ENCODE peak calls at places on chromosomes 5 and 9, in nine cellular contexts. T is midbrain; U is NCI-H2029; V is fibroblast of the conjunctiva; C is body of pancreas; X is hypothalamus; W is uterus; P is effector memory CD4-positive, alpha-beta T cell; Q is left colon. H is an unnamed sample.

GRCh38 chr5:14134771-14135170 is 8.4 kb upstream of the TRIO start:
- DNase-seq in T (no peak), U (no peak), V (no peak), C (no peak), X (no peak), W (no peak), P (no peak), Q (no peak), H (no peak)

GRCh38 chr9:136051568-136052432 is 43.3 kb downstream of the NACC2 start:
- DNase-seq in T (peak; percentile 94), U (peak; percentile 81), V (peak; percentile 77), C (peak; percentile 84), X (no peak), W (no peak), P (no peak), Q (peak; percentile 79), H (peak; percentile 85)

GRCh38 chr9:109880276-109881169 is 100.5 kb downstream of the PALM2AKAP2 start:
- DNase-seq in T (no peak), U (no peak), V (no peak), C (no peak), X (no peak), W (no peak), P (no peak), Q (no peak), H (no peak)

GRCh38 chr5:8470489-8470888 is 601.5 kb downstream of the MTRR start:
- DNase-seq in T (no peak), U (no peak), V (no peak), C (no peak), X (no peak), W (no peak), P (no peak), Q (no peak), H (no peak)

GRCh38 chr5:139974661-139975060 is 68.4 kb downstream of the NRG2 start:
- DNase-seq in T (no peak), U (no peak), V (no peak), C (no peak), X (no peak), W (no peak), P (no peak), Q (no peak), H (no peak)

GRCh38 chr5:89302102-89302891 is 419.3 kb upstream of the MEF2C start:
- DNase-seq in T (no peak), U (no peak), V (no peak), C (no peak), X (no peak), W (no peak), P (no peak), Q (no peak), H (no peak)

GRCh38 chr9:121133104-121133816 is 58.5 kb downstream of the CNTRL start:
- DNase-seq in T (no peak), U (peak; percentile 54), V (no peak), C (peak; percentile 82), X (no peak), W (no peak), P (peak; percentile 67), Q (peak; percentile 79), H (no peak)

GRCh38 chr5:157459715-157460599 is at the start of gene NIPAL4:
- DNase-seq in T (peak; percentile 26), U (no peak), V (no peak), C (no peak), X (peak; percentile 36), W (no peak), P (peak; percentile 15), Q (peak; percentile 20), H (peak; percentile 29)

GRCh38 chr5:158500019-158500418 is 599.7 kb downstream of the EBF1 start:
- DNase-seq in T (no peak), U (no peak), V (no peak), C (no peak), X (no peak), W (no peak), P (no peak), Q (no peak), H (no peak)

GRCh38 chr5:150261231-150261630 is 28.3 kb downstream of the CAMK2A start:
- DNase-seq in T (no peak), U (no peak), V (no peak), C (no peak), X (no peak), W (no peak), P (no peak), Q (no peak), H (no peak)

GRCh38 chr9:132630811-132631210 is 39.0 kb downstream of the DDX31 start:
- DNase-seq in T (no peak), U (no peak), V (no peak), C (no peak), X (no peak), W (no peak), P (no peak), Q (no peak), H (no peak)

GRCh38 chr9:81182421-81182820 is 506.9 kb downstream of the TLE1 start:
- DNase-seq in T (no peak), U (no peak), V (peak; percentile 24), C (no peak), X (no peak), W (no peak), P (no peak), Q (no peak), H (no peak)

GRCh38 chr9:72139233-72139632 is 10.0 kb upstream of the GDA start:
- DNase-seq in T (no peak), U (no peak), V (no peak), C (no peak), X (no peak), W (no peak), P (no peak), Q (no peak), H (no peak)

GRCh38 chr9:13014484-13014883 is 239.7 kb downstream of the LURAP1L start:
- DNase-seq in T (no peak), U (no peak), V (no peak), C (no peak), X (no peak), W (no peak), P (no peak), Q (no peak), H (no peak)

GRCh38 chr5:149851211-149851610 is 93.4 kb downstream of the PDE6A start:
- DNase-seq in T (no peak), U (no peak), V (no peak), C (no peak), X (no peak), W (no peak), P (no peak), Q (no peak), H (no peak)

GRCh38 chr9:81771606-81772005 is 82.3 kb upstream of the TLE1 start:
- DNase-seq in T (no peak), U (no peak), V (no peak), C (no peak), X (no peak), W (no peak), P (no peak), Q (no peak), H (no peak)

GRCh38 chr9:71767421-71768321 is 642 bp downstream of the CEMIP2 start:
- DNase-seq in T (no peak), U (no peak), V (no peak), C (peak; percentile 25), X (no peak), W (peak; percentile 23), P (no peak), Q (peak; percentile 59), H (no peak)

GRCh38 chr9:96556701-96557461 is 62.8 kb downstream of the CDC14B start:
- DNase-seq in T (peak; percentile 52), U (no peak), V (no peak), C (no peak), X (peak; percentile 34), W (no peak), P (no peak), Q (no peak), H (peak; percentile 62)

GRCh38 chr5:79107020-79107796 is 4.4 kb upstream of the BHMT start:
- DNase-seq in T (no peak), U (no peak), V (no peak), C (peak; percentile 65), X (no peak), W (no peak), P (no peak), Q (no peak), H (no peak)

GRCh38 chr9:119366909-119367690 is 2.1 kb downstream of the BRINP1 start:
- DNase-seq in T (no peak), U (no peak), V (no peak), C (peak; percentile 16), X (no peak), W (no peak), P (no peak), Q (no peak), H (no peak)

GRCh38 chr5:147485046-147485445 is 24.8 kb downstream of the DPYSL3 start:
- DNase-seq in T (no peak), U (no peak), V (no peak), C (no peak), X (no peak), W (no peak), P (no peak), Q (no peak), H (no peak)

GRCh38 chr9:125517577-125517976 is 189.4 kb downstream of the MAPKAP1 start:
- DNase-seq in T (no peak), U (no peak), V (no peak), C (no peak), X (no peak), W (no peak), P (no peak), Q (no peak), H (no peak)

GRCh38 chr9:138063033-138063432 is 185.5 kb downstream of the CACNA1B start:
- DNase-seq in T (no peak), U (no peak), V (no peak), C (no peak), X (no peak), W (no peak), P (no peak), Q (no peak), H (peak; percentile 0)

GRCh38 chr9:99235874-99236627 is 14.0 kb downstream of the SEC61B start:
- DNase-seq in T (no peak), U (no peak), V (no peak), C (no peak), X (no peak), W (no peak), P (no peak), Q (no peak), H (no peak)

GRCh38 chr5:54825005-54825404 is 160.4 kb downstream of the ESM1 start:
- DNase-seq in T (no peak), U (no peak), V (no peak), C (no peak), X (no peak), W (no peak), P (no peak), Q (no peak), H (no peak)

GRCh38 chr5:32604800-32605765 is 19.7 kb downstream of the SUB1 start:
- DNase-seq in T (no peak), U (no peak), V (no peak), C (no peak), X (no peak), W (no peak), P (no peak), Q (no peak), H (no peak)

GRCh38 chr5:35788724-35789123 is 68.0 kb upstream of the IL7R start:
- DNase-seq in T (no peak), U (no peak), V (no peak), C (no peak), X (no peak), W (peak; percentile 34), P (no peak), Q (no peak), H (no peak)

GRCh38 chr5:27290166-27290565 is 251.8 kb upstream of the CDH9 start:
- DNase-seq in T (no peak), U (no peak), V (no peak), C (no peak), X (no peak), W (no peak), P (no peak), Q (no peak), H (no peak)

GRCh38 chr5:157109744-157110143 is 900 bp upstream of the HAVCR2 start:
- DNase-seq in T (peak; percentile 31), U (no peak), V (no peak), C (no peak), X (no peak), W (no peak), P (no peak), Q (no peak), H (no peak)

GRCh38 chr9:127968717-127969383 is 11.9 kb downstream of the EEIG1 start:
- DNase-seq in T (peak; percentile 54), U (peak; percentile 72), V (peak; percentile 86), C (peak; percentile 79), X (no peak), W (peak; percentile 86), P (no peak), Q (no peak), H (no peak)

GRCh38 chr9:69877852-69878507 is 57.4 kb downstream of the CFAP95 start:
- DNase-seq in T (peak; percentile 72), U (peak; percentile 29), V (peak; percentile 24), C (no peak), X (no peak), W (no peak), P (no peak), Q (no peak), H (no peak)

H was measured in dorsolateral prefrontal cortex.